ENCODE peak calls at places on chromosomes 13 and 19, in ten cellular contexts. One of them, this sample, is unnamed.

GRCh38 chr13:48502601-48503319 is 30.1 kb downstream of the RCBTB2 start:
- DNase-seq in IMR-90: no peak
- DNase-seq in lower leg skin: no peak
- DNase-seq in upper lobe of left lung: peak; percentile 76
- DNase-seq in sigmoid colon: no peak
- DNase-seq in right lobe of liver: no peak
- DNase-seq in uterus: no peak
- DNase-seq in A549: no peak
- DNase-seq in body of pancreas: no peak
- DNase-seq in adrenal gland: no peak
- DNase-seq in this sample: no peak

GRCh38 chr19:42185281-42185680 is 32.2 kb downstream of the DEDD2 start:
- DNase-seq in A549: no peak
- DNase-seq in lower leg skin: no peak
- DNase-seq in adrenal gland: no peak
- DNase-seq in body of pancreas: no peak
- DNase-seq in sigmoid colon: no peak
- DNase-seq in IMR-90: peak; percentile 28
- DNase-seq in right lobe of liver: no peak
- DNase-seq in uterus: no peak
- DNase-seq in upper lobe of left lung: no peak
- DNase-seq in this sample: peak; percentile 27

GRCh38 chr13:28494861-28495585 is at the start of gene FLT1:
- DNase-seq in uterus: peak; percentile 63
- DNase-seq in upper lobe of left lung: peak; percentile 91
- DNase-seq in sigmoid colon: no peak
- DNase-seq in body of pancreas: peak; percentile 19
- DNase-seq in A549: no peak
- DNase-seq in lower leg skin: no peak
- DNase-seq in adrenal gland: peak; percentile 45
- DNase-seq in right lobe of liver: peak; percentile 69
- DNase-seq in IMR-90: peak; percentile 38
- DNase-seq in this sample: no peak

GRCh38 chr13:75803175-75803611 is 167.1 kb downstream of the LMO7 start:
- DNase-seq in upper lobe of left lung: no peak
- DNase-seq in A549: no peak
- DNase-seq in sigmoid colon: no peak
- DNase-seq in lower leg skin: no peak
- DNase-seq in IMR-90: no peak
- DNase-seq in body of pancreas: peak; percentile 47
- DNase-seq in uterus: no peak
- DNase-seq in adrenal gland: no peak
- DNase-seq in right lobe of liver: no peak
- DNase-seq in this sample: no peak

GRCh38 chr13:25574437-25575426 is 203.0 kb downstream of the ATP8A2 start:
- DNase-seq in body of pancreas: peak; percentile 86
- DNase-seq in right lobe of liver: peak; percentile 75
- DNase-seq in uterus: peak; percentile 22
- DNase-seq in adrenal gland: peak; percentile 77
- DNase-seq in sigmoid colon: peak; percentile 79
- DNase-seq in upper lobe of left lung: no peak
- DNase-seq in lower leg skin: peak; percentile 80
- DNase-seq in A549: peak; percentile 74
- DNase-seq in IMR-90: peak; percentile 78
- DNase-seq in this sample: no peak

GRCh38 chr13:114019367-114019766 is 45.5 kb upstream of the C13orf46 start:
- DNase-seq in upper lobe of left lung: peak; percentile 83
- DNase-seq in adrenal gland: no peak
- DNase-seq in lower leg skin: no peak
- DNase-seq in sigmoid colon: no peak
- DNase-seq in uterus: no peak
- DNase-seq in IMR-90: no peak
- DNase-seq in A549: no peak
- DNase-seq in body of pancreas: no peak
- DNase-seq in right lobe of liver: no peak
- DNase-seq in this sample: no peak

GRCh38 chr13:34344761-34345600 is 527.0 kb downstream of the RFC3 start:
- DNase-seq in uterus: no peak
- DNase-seq in upper lobe of left lung: no peak
- DNase-seq in A549: no peak
- DNase-seq in IMR-90: no peak
- DNase-seq in right lobe of liver: no peak
- DNase-seq in sigmoid colon: no peak
- DNase-seq in lower leg skin: no peak
- DNase-seq in adrenal gland: peak; percentile 22
- DNase-seq in body of pancreas: no peak
- DNase-seq in this sample: no peak

GRCh38 chr19:54473071-54473941 is at the start of gene CDC42EP5:
- DNase-seq in lower leg skin: peak; percentile 62
- DNase-seq in body of pancreas: peak; percentile 60
- DNase-seq in adrenal gland: peak; percentile 58
- DNase-seq in A549: no peak
- DNase-seq in right lobe of liver: peak; percentile 46
- DNase-seq in uterus: peak; percentile 77
- DNase-seq in sigmoid colon: peak; percentile 91
- DNase-seq in upper lobe of left lung: peak; percentile 90
- DNase-seq in IMR-90: peak; percentile 85
- DNase-seq in this sample: peak; percentile 83

DNA sequence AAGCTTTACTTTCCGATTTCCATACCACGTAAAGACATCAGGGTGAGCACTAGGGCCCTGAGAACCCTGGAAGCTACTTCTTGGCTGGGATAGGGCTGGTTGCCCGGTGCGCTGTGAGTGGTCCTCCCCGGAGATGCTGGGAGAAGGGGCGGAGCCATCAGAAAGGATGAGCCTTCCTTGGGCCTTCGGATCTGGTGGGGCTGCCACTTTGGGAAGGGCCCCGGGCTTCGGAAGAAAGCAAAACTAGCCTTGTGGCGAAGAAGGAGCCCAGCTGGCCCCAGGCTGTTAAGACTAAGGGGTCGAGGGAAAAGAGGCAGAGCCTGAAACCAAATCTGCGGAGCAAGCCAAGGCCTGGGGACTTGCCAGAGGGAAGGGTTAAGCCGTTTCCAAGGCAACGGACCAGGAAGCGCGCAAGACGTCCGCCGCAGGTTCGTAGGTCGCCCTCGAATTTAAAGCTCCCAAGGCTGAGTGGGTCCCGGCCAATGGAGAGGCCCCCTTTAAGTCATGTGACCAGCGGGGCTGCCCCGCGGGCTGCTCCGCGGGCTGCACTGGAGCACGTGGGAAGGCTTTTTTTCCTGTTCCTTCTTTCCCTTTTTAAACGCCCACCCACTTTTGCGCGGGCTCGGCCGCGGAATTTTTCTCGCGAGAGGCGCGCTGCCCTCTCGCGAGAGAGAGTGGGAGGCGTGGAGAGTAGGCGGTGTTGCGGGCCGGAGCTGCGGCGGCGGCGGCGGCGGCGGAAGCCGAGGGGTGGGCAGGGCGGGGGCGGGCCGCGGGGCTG is 426 bp upstream of the AKAP11 start:
- DNase-seq in sigmoid colon: peak; percentile 98
- DNase-seq in IMR-90: peak; percentile 98
- DNase-seq in upper lobe of left lung: peak; percentile 97
- DNase-seq in adrenal gland: peak; percentile 97
- DNase-seq in uterus: peak; percentile 96
- DNase-seq in body of pancreas: peak; percentile 88
- DNase-seq in A549: peak; percentile 97
- DNase-seq in lower leg skin: peak; percentile 92
- DNase-seq in right lobe of liver: peak; percentile 96
- DNase-seq in this sample: peak; percentile 89
- TF ChIP-seq POLR2A in sigmoid colon: no peak
- TF ChIP-seq POLR2A in IMR-90: no peak
- TF ChIP-seq POLR2A in upper lobe of left lung: no peak
- TF ChIP-seq POLR2A in adrenal gland: no peak
- TF ChIP-seq POLR2A in uterus: no peak
- TF ChIP-seq POLR2A in body of pancreas: no peak
- TF ChIP-seq POLR2A in A549: peak; percentile 2
- TF ChIP-seq POLR2A in lower leg skin: no peak
- TF ChIP-seq POLR2A in right lobe of liver: no peak
- TF ChIP-seq POLR2A in this sample: no peak

GRCh38 chr13:94999871-95000270 is 287.5 kb upstream of the SOX21 start:
- DNase-seq in A549: no peak
- DNase-seq in adrenal gland: no peak
- DNase-seq in IMR-90: no peak
- DNase-seq in lower leg skin: no peak
- DNase-seq in uterus: no peak
- DNase-seq in sigmoid colon: no peak
- DNase-seq in upper lobe of left lung: no peak
- DNase-seq in body of pancreas: no peak
- DNase-seq in right lobe of liver: no peak
- DNase-seq in this sample: no peak

GRCh38 chr13:95005300-95005699 is 293.0 kb upstream of the SOX21 start:
- DNase-seq in sigmoid colon: no peak
- DNase-seq in adrenal gland: no peak
- DNase-seq in right lobe of liver: no peak
- DNase-seq in IMR-90: no peak
- DNase-seq in uterus: no peak
- DNase-seq in lower leg skin: no peak
- DNase-seq in upper lobe of left lung: no peak
- DNase-seq in A549: no peak
- DNase-seq in body of pancreas: no peak
- DNase-seq in this sample: no peak

GRCh38 chr13:95007322-95007721 is 293.9 kb downstream of the ABCC4 start:
- DNase-seq in right lobe of liver: no peak
- DNase-seq in lower leg skin: no peak
- DNase-seq in sigmoid colon: no peak
- DNase-seq in upper lobe of left lung: no peak
- DNase-seq in body of pancreas: no peak
- DNase-seq in IMR-90: no peak
- DNase-seq in adrenal gland: no peak
- DNase-seq in A549: no peak
- DNase-seq in uterus: no peak
- DNase-seq in this sample: no peak

GRCh38 chr13:95002126-95002525 is 289.8 kb upstream of the SOX21 start:
- DNase-seq in right lobe of liver: no peak
- DNase-seq in upper lobe of left lung: no peak
- DNase-seq in IMR-90: no peak
- DNase-seq in lower leg skin: no peak
- DNase-seq in sigmoid colon: no peak
- DNase-seq in A549: no peak
- DNase-seq in uterus: no peak
- DNase-seq in body of pancreas: no peak
- DNase-seq in adrenal gland: no peak
- DNase-seq in this sample: no peak

DNA sequence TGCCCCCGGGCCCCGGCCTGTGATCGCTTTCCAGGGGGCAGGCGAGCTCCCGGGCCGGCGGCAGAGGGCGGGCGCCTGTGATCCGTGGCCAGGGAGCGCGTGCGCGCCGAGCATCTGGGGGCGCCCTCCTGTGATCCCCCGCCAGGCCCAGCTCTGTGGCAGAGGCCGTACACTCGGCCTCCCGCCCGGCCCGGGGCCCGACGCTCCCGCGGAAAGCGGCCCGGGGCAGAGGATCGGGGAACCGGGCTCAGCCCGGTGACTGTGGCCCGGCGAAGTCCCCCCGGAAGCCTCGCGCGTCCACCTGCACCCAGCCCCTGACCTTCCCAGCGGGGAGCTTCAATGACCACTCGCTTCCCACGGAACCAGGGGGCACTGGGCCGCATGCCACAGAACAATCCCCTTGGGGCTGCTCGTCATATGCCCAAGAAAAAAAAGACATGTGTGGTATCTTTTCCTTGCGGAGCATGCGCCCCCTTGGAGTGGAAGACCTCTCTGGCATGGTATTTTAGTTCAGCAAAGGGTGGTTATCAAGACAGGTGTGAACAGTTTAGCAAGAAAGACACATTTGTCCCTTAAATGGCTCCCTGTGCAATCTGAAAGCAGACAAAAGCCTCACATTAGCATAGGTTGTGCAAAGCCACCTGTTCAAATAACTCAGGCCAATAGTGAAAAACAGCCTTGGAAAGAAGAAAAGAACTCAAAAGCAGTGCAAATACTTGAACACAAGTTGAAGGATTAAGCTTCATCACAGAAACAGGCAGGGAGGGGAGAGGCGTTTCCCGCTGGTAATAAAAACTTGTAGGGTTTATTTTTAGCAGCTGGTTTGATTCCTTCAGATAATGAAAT is 290.8 kb upstream of the SOX21 start:
- DNase-seq in upper lobe of left lung: peak; percentile 79
- DNase-seq in adrenal gland: no peak
- DNase-seq in A549: no peak
- DNase-seq in sigmoid colon: no peak
- DNase-seq in body of pancreas: peak; percentile 19
- DNase-seq in right lobe of liver: no peak
- DNase-seq in IMR-90: no peak
- DNase-seq in uterus: no peak
- DNase-seq in lower leg skin: no peak
- DNase-seq in this sample: no peak
- H3K4me3 ChIP-seq in upper lobe of left lung: peak overlapping the region; percentile 39
- H3K4me3 ChIP-seq in adrenal gland: no peak overlapping the region
- H3K4me3 ChIP-seq in A549: no peak overlapping the region
- H3K4me3 ChIP-seq in sigmoid colon: no peak overlapping the region
- H3K4me3 ChIP-seq in body of pancreas: no peak overlapping the region
- H3K4me3 ChIP-seq in right lobe of liver: no peak overlapping the region
- H3K4me3 ChIP-seq in IMR-90: peak overlapping the region; percentile 26
- H3K4me3 ChIP-seq in uterus: no peak overlapping the region
- H3K4me3 ChIP-seq in lower leg skin: no peak overlapping the region
- H3K4me3 ChIP-seq in this sample: no peak overlapping the region

DNA sequence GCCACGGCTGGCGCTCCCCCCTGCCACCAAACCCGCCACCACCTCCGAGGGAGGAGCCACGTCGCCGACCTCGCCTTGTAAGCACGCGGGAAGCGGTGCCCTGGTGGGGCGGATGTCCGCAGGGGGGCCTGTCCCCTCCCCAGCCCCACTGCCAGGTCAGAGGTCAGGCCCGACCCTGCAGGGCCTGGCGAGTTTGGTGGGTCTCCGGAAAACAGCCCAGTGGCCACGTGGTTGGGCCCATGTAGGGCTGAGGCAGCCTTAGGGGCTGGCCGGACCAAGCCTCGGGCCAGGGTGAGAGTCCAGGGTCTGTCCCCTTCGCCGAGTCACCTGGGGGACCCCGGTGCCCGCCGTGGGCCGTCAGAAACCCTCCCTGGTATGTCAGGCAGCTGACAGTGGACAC is 26.5 kb downstream of the SMIM24 start:
- DNase-seq in adrenal gland: no peak
- DNase-seq in body of pancreas: no peak
- DNase-seq in sigmoid colon: no peak
- DNase-seq in A549: no peak
- DNase-seq in IMR-90: no peak
- DNase-seq in right lobe of liver: no peak
- DNase-seq in uterus: no peak
- DNase-seq in upper lobe of left lung: peak; percentile 81
- DNase-seq in lower leg skin: no peak
- DNase-seq in this sample: no peak
- TF ChIP-seq POLR2A in adrenal gland: no peak
- TF ChIP-seq POLR2A in body of pancreas: no peak
- TF ChIP-seq POLR2A in sigmoid colon: no peak
- TF ChIP-seq POLR2A in A549: no peak
- TF ChIP-seq POLR2A in IMR-90: no peak
- TF ChIP-seq POLR2A in right lobe of liver: no peak
- TF ChIP-seq POLR2A in uterus: no peak
- TF ChIP-seq POLR2A in upper lobe of left lung: no peak
- TF ChIP-seq POLR2A in lower leg skin: no peak
- TF ChIP-seq POLR2A in this sample: no peak

DNA sequence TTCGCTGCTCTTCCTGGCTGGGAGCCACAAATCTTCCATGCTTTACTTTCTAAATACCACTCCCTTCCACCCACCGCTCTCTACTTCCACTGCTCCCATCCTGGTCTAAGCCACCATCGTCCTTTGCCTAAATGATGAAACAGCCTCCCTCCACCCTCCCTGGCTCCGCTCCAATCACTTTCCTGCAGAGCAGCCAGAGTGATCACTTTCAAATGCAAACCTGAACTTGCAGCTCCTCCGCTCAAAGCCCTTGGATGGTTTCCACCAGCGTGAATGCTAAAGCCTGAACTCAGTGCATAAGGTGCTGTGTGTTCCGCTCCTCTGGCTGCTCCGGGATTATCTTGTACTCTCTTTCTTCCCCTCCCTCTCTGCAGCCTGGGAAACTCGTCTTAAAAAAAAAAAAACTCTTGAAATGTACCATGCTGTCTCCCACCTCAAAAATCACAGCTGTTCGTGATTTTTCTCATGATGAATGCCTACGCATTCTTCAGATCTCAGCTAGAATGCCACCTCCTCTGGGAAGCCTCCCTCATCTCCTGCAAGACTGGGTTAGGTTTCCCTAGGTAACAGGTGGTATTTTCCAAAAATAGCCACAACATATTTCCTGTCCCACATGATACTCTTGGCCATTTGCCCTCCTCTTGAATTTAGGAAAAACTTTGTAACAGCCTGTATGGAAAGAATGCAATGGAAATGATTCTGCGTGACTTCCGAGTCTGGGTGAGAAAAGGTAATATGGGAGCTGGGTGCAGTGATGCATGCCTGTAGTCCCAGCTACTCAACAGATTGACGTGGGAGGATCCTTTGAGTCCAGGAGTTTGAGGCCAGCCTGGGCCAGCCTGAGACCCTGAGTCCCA is 3.7 kb upstream of the SIN3B start:
- DNase-seq in right lobe of liver: peak; percentile 58
- DNase-seq in sigmoid colon: peak; percentile 85
- DNase-seq in upper lobe of left lung: no peak
- DNase-seq in uterus: peak; percentile 86
- DNase-seq in A549: no peak
- DNase-seq in lower leg skin: peak; percentile 55
- DNase-seq in body of pancreas: peak; percentile 63
- DNase-seq in IMR-90: peak; percentile 63
- DNase-seq in adrenal gland: peak; percentile 70
- DNase-seq in this sample: peak; percentile 52
- H3K4me3 ChIP-seq in right lobe of liver: no peak overlapping the region
- H3K4me3 ChIP-seq in sigmoid colon: peak overlapping the region; percentile 27
- H3K4me3 ChIP-seq in upper lobe of left lung: peak overlapping the region; percentile 43
- H3K4me3 ChIP-seq in uterus: peak overlapping the region; percentile 34
- H3K4me3 ChIP-seq in A549: no peak overlapping the region
- H3K4me3 ChIP-seq in lower leg skin: no peak overlapping the region
- H3K4me3 ChIP-seq in body of pancreas: peak overlapping the region; percentile 24
- H3K4me3 ChIP-seq in IMR-90: peak overlapping the region; percentile 40
- H3K4me3 ChIP-seq in adrenal gland: peak overlapping the region; percentile 47
- H3K4me3 ChIP-seq in this sample: peak overlapping the region; percentile 40

This sample was measured in Peyer's patch.